ENCODE peak calls at places on chromosomes 4 and X, in ten cellular contexts. One of them, this sample, is unnamed.
A peak's percentile ranks its signal among the peaks of the same experiment; 100 is the strongest.

GRCh38 chrX:56726609-56727008 is 2.4 kb upstream of the NBDY start:
- DNase-seq in cardiac muscle cell: peak; percentile 46
- DNase-seq in SK-N-MC: no peak
- DNase-seq in transverse colon: no peak
- DNase-seq in caudate nucleus: no peak
- DNase-seq in neural progenitor cell: peak; percentile 52
- DNase-seq in tibial artery: no peak
- DNase-seq in CD8-positive, alpha-beta T cell: no peak
- DNase-seq in fibroblast of lung: peak; percentile 64
- DNase-seq in right lobe of liver: no peak
- DNase-seq in this sample: no peak

GRCh38 chrX:69323786-69324720 is 158.8 kb upstream of the PJA1 start:
- DNase-seq in cardiac muscle cell: no peak
- DNase-seq in SK-N-MC: no peak
- DNase-seq in transverse colon: no peak
- DNase-seq in caudate nucleus: no peak
- DNase-seq in neural progenitor cell: peak; percentile 25
- DNase-seq in tibial artery: no peak
- DNase-seq in CD8-positive, alpha-beta T cell: no peak
- DNase-seq in fibroblast of lung: no peak
- DNase-seq in right lobe of liver: no peak
- DNase-seq in this sample: no peak

GRCh38 chr4:42736538-42736937 is 79.6 kb upstream of the ATP8A1 start:
- DNase-seq in cardiac muscle cell: no peak
- DNase-seq in SK-N-MC: no peak
- DNase-seq in transverse colon: no peak
- DNase-seq in caudate nucleus: no peak
- DNase-seq in neural progenitor cell: no peak
- DNase-seq in tibial artery: no peak
- DNase-seq in CD8-positive, alpha-beta T cell: no peak
- DNase-seq in fibroblast of lung: no peak
- DNase-seq in right lobe of liver: no peak
- DNase-seq in this sample: no peak

GRCh38 chr4:153641532-153641931 is 42.5 kb upstream of the TLR2 start:
- DNase-seq in cardiac muscle cell: no peak
- DNase-seq in SK-N-MC: no peak
- DNase-seq in transverse colon: no peak
- DNase-seq in caudate nucleus: no peak
- DNase-seq in neural progenitor cell: no peak
- DNase-seq in tibial artery: no peak
- DNase-seq in CD8-positive, alpha-beta T cell: no peak
- DNase-seq in fibroblast of lung: no peak
- DNase-seq in right lobe of liver: no peak
- DNase-seq in this sample: no peak

GRCh38 chr4:187363453-187363852 is 632.1 kb upstream of the ZFP42 start:
- DNase-seq in cardiac muscle cell: no peak
- DNase-seq in SK-N-MC: no peak
- DNase-seq in transverse colon: no peak
- DNase-seq in caudate nucleus: no peak
- DNase-seq in neural progenitor cell: peak; percentile 4
- DNase-seq in tibial artery: no peak
- DNase-seq in CD8-positive, alpha-beta T cell: no peak
- DNase-seq in fibroblast of lung: no peak
- DNase-seq in right lobe of liver: no peak
- DNase-seq in this sample: no peak

GRCh38 chr4:179225594-179225993 is 1783.4 kb upstream of the AGA start:
- DNase-seq in cardiac muscle cell: no peak
- DNase-seq in SK-N-MC: no peak
- DNase-seq in transverse colon: no peak
- DNase-seq in caudate nucleus: no peak
- DNase-seq in neural progenitor cell: no peak
- DNase-seq in tibial artery: no peak
- DNase-seq in CD8-positive, alpha-beta T cell: no peak
- DNase-seq in fibroblast of lung: peak; percentile 28
- DNase-seq in right lobe of liver: no peak
- DNase-seq in this sample: no peak

GRCh38 chrX:32045149-32045548 is 973.3 kb upstream of the FTHL17 start:
- DNase-seq in cardiac muscle cell: no peak
- DNase-seq in SK-N-MC: no peak
- DNase-seq in transverse colon: no peak
- DNase-seq in caudate nucleus: no peak
- DNase-seq in neural progenitor cell: no peak
- DNase-seq in tibial artery: no peak
- DNase-seq in CD8-positive, alpha-beta T cell: no peak
- DNase-seq in fibroblast of lung: no peak
- DNase-seq in right lobe of liver: no peak
- DNase-seq in this sample: no peak

GRCh38 chrX:147476008-147476407 is 435.7 kb upstream of the FMR1 start:
- DNase-seq in cardiac muscle cell: peak; percentile 23
- DNase-seq in SK-N-MC: peak; percentile 1
- DNase-seq in transverse colon: peak; percentile 7
- DNase-seq in caudate nucleus: no peak
- DNase-seq in neural progenitor cell: peak; percentile 50
- DNase-seq in tibial artery: no peak
- DNase-seq in CD8-positive, alpha-beta T cell: no peak
- DNase-seq in fibroblast of lung: no peak
- DNase-seq in right lobe of liver: no peak
- DNase-seq in this sample: no peak

GRCh38 chr4:95288552-95288951 is 260.2 kb downstream of the UNC5C start:
- DNase-seq in cardiac muscle cell: no peak
- DNase-seq in SK-N-MC: no peak
- DNase-seq in transverse colon: no peak
- DNase-seq in caudate nucleus: no peak
- DNase-seq in neural progenitor cell: no peak
- DNase-seq in tibial artery: no peak
- DNase-seq in CD8-positive, alpha-beta T cell: no peak
- DNase-seq in fibroblast of lung: no peak
- DNase-seq in right lobe of liver: no peak
- DNase-seq in this sample: no peak

DNA sequence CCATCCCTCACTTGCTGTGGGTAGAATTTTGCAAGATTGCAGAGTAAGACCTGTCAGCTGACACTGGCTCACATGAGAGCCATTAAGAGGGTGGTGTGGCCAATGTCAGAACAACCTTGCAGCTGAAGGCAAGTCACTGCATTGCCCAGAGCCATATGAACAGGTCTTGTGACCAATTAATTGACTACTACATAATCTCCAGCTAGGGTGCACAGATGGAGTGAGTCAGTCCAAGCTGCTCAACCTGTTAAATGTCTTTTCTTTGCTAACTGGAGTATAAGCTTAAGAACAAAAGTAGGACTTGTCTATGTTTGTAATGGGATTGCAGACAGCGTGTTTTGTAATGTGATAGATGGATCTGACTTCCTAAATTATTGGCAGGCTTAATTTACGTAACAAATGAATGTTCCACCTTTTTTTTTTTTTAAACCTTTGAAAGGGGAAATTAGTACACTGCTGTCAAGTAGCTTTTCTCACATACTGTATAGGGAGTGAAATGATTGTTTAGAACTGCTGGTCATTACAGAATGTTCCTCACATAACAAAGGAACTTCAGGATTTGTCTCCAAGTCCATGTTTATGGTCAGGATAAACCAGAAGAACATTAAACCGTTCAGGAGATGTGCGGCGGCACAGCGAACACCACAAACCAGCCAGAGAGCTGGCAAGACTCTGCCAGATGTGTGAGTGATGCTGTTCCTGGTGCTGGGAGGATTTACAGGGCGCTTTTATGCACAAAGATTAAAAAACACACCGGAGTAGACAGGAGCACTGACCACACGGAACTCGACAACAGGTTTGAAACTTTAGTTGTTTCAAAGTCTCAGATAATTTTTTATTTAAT is 37.0 kb downstream of the FNIP2 start:
- DNase-seq in cardiac muscle cell: peak; percentile 86
- DNase-seq in SK-N-MC: no peak
- DNase-seq in transverse colon: no peak
- DNase-seq in caudate nucleus: no peak
- DNase-seq in neural progenitor cell: no peak
- DNase-seq in tibial artery: no peak
- DNase-seq in CD8-positive, alpha-beta T cell: no peak
- DNase-seq in fibroblast of lung: no peak
- DNase-seq in right lobe of liver: no peak
- DNase-seq in this sample: peak; percentile 94
- H3K27ac ChIP-seq in cardiac muscle cell: peak overlapping the region; percentile 99
- H3K27ac ChIP-seq in SK-N-MC: no peak overlapping the region
- H3K27ac ChIP-seq in transverse colon: peak overlapping the region; percentile 33
- H3K27ac ChIP-seq in caudate nucleus: no peak overlapping the region
- H3K27ac ChIP-seq in neural progenitor cell: no peak overlapping the region
- H3K27ac ChIP-seq in tibial artery: no peak overlapping the region
- H3K27ac ChIP-seq in CD8-positive, alpha-beta T cell: no peak overlapping the region
- H3K27ac ChIP-seq in fibroblast of lung: no peak overlapping the region
- H3K27ac ChIP-seq in right lobe of liver: no peak overlapping the region
- H3K27ac ChIP-seq in this sample: peak overlapping the region; percentile 56

GRCh38 chr4:185290018-185290607 is 80.7 kb downstream of the SNX25 start:
- DNase-seq in cardiac muscle cell: no peak
- DNase-seq in SK-N-MC: no peak
- DNase-seq in transverse colon: no peak
- DNase-seq in caudate nucleus: no peak
- DNase-seq in neural progenitor cell: no peak
- DNase-seq in tibial artery: no peak
- DNase-seq in CD8-positive, alpha-beta T cell: no peak
- DNase-seq in fibroblast of lung: no peak
- DNase-seq in right lobe of liver: no peak
- DNase-seq in this sample: no peak

GRCh38 chr4:185286571-185286970 is 77.2 kb downstream of the SNX25 start:
- DNase-seq in cardiac muscle cell: no peak
- DNase-seq in SK-N-MC: no peak
- DNase-seq in transverse colon: no peak
- DNase-seq in caudate nucleus: no peak
- DNase-seq in neural progenitor cell: no peak
- DNase-seq in tibial artery: no peak
- DNase-seq in CD8-positive, alpha-beta T cell: no peak
- DNase-seq in fibroblast of lung: no peak
- DNase-seq in right lobe of liver: no peak
- DNase-seq in this sample: no peak

GRCh38 chr4:185285632-185286393 is 76.4 kb downstream of the SNX25 start:
- DNase-seq in cardiac muscle cell: no peak
- DNase-seq in SK-N-MC: no peak
- DNase-seq in transverse colon: no peak
- DNase-seq in caudate nucleus: no peak
- DNase-seq in neural progenitor cell: no peak
- DNase-seq in tibial artery: no peak
- DNase-seq in CD8-positive, alpha-beta T cell: no peak
- DNase-seq in fibroblast of lung: no peak
- DNase-seq in right lobe of liver: no peak
- DNase-seq in this sample: no peak

GRCh38 chr4:185293202-185293601 is 83.8 kb downstream of the SNX25 start:
- DNase-seq in cardiac muscle cell: no peak
- DNase-seq in SK-N-MC: no peak
- DNase-seq in transverse colon: no peak
- DNase-seq in caudate nucleus: no peak
- DNase-seq in neural progenitor cell: no peak
- DNase-seq in tibial artery: no peak
- DNase-seq in CD8-positive, alpha-beta T cell: no peak
- DNase-seq in fibroblast of lung: no peak
- DNase-seq in right lobe of liver: no peak
- DNase-seq in this sample: no peak

GRCh38 chr4:185290656-185291055 is 81.3 kb downstream of the SNX25 start:
- DNase-seq in cardiac muscle cell: no peak
- DNase-seq in SK-N-MC: no peak
- DNase-seq in transverse colon: no peak
- DNase-seq in caudate nucleus: no peak
- DNase-seq in neural progenitor cell: no peak
- DNase-seq in tibial artery: no peak
- DNase-seq in CD8-positive, alpha-beta T cell: no peak
- DNase-seq in fibroblast of lung: no peak
- DNase-seq in right lobe of liver: no peak
- DNase-seq in this sample: no peak
- H3K27ac ChIP-seq in cardiac muscle cell: peak overlapping the region; percentile 75
- H3K27ac ChIP-seq in SK-N-MC: no peak overlapping the region
- H3K27ac ChIP-seq in transverse colon: no peak overlapping the region
- H3K27ac ChIP-seq in caudate nucleus: no peak overlapping the region
- H3K27ac ChIP-seq in neural progenitor cell: no peak overlapping the region
- H3K27ac ChIP-seq in tibial artery: no peak overlapping the region
- H3K27ac ChIP-seq in CD8-positive, alpha-beta T cell: no peak overlapping the region
- H3K27ac ChIP-seq in fibroblast of lung: no peak overlapping the region
- H3K27ac ChIP-seq in right lobe of liver: no peak overlapping the region
- H3K27ac ChIP-seq in this sample: no peak overlapping the region

DNA sequence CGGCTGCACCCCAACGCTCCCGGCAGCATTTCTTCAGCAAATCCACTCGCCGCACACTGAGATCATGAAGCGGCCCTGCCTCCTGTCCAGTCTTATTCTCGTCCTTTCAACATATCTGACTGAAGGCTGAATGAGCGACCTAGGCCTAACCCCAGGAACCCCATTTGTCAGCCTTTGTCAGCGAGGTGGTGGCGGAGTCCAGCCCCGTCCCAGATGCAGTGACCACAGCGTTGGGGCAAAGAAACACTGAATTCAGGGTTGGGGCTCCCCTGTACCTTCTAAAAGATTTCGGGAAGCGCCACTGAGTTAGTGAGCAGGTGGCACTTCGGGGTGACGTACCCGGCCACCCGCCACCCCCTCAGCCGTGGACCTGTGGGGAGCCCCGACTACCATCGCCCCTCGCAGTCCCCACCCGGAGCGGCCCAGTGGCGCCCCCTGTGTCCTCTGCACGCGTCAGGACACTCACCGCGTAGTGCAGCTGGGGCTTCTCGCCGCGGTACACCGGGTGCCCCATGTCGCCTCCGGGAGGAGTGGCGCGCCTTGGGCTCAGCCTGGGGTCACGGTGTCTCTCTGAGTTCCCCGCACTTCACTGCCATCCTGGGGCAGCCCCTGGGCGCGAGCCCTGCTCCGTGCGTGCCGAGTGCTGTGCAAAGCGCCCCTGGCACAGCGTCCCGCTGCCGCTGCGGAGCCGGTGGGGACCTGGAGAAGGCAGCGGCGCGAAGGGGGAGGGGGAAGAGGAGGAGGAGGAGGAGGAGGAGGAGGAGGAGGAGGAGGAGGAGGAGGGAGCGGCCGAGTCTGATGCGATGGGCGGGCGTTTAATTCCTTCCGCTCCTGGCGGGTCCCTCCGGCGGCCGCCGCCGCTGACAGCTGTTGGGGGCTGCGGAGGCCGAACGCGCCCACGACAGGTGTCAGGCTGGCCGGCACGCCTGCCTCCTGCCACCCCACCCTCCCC is 134.1 kb downstream of the AMELX start:
- DNase-seq in cardiac muscle cell: peak; percentile 6
- DNase-seq in SK-N-MC: no peak
- DNase-seq in transverse colon: peak; percentile 50
- DNase-seq in caudate nucleus: peak; percentile 0
- DNase-seq in neural progenitor cell: peak; percentile 55
- DNase-seq in tibial artery: peak; percentile 77
- DNase-seq in CD8-positive, alpha-beta T cell: no peak
- DNase-seq in fibroblast of lung: peak; percentile 44
- DNase-seq in right lobe of liver: peak; percentile 33
- DNase-seq in this sample: no peak
- H3K27ac ChIP-seq in cardiac muscle cell: no peak overlapping the region
- H3K27ac ChIP-seq in SK-N-MC: no peak overlapping the region
- H3K27ac ChIP-seq in transverse colon: peak overlapping the region; percentile 77
- H3K27ac ChIP-seq in caudate nucleus: peak overlapping the region; percentile 8
- H3K27ac ChIP-seq in neural progenitor cell: no peak overlapping the region
- H3K27ac ChIP-seq in tibial artery: peak overlapping the region; percentile 71
- H3K27ac ChIP-seq in CD8-positive, alpha-beta T cell: no peak overlapping the region
- H3K27ac ChIP-seq in fibroblast of lung: peak overlapping the region; percentile 55
- H3K27ac ChIP-seq in right lobe of liver: no peak overlapping the region
- H3K27ac ChIP-seq in this sample: no peak overlapping the region

DNA sequence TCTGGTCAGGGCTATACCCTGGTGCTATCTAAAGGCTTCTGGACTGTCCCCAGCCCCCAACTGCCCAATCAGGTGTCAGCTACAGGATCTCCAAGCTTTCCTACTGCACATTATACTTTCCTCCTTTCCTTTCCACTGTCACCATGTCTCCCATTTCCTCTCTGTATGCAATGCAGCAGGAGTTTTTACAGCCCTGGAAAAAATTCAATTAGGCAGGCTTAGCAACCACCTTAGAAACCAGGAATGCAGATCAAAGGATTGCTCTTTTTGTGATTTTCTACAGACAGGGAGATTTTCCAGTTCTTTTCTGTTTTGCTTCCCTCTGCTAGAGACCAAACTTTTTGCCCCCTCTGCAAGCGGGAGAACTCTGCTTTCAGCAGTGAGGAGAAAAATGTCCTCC is 6.0 kb upstream of the NAF1 start:
- DNase-seq in cardiac muscle cell: no peak
- DNase-seq in SK-N-MC: no peak
- DNase-seq in transverse colon: no peak
- DNase-seq in caudate nucleus: no peak
- DNase-seq in neural progenitor cell: peak; percentile 62
- DNase-seq in tibial artery: no peak
- DNase-seq in CD8-positive, alpha-beta T cell: no peak
- DNase-seq in fibroblast of lung: no peak
- DNase-seq in right lobe of liver: no peak
- DNase-seq in this sample: no peak
- H3K27ac ChIP-seq in cardiac muscle cell: no peak overlapping the region
- H3K27ac ChIP-seq in SK-N-MC: no peak overlapping the region
- H3K27ac ChIP-seq in transverse colon: no peak overlapping the region
- H3K27ac ChIP-seq in caudate nucleus: no peak overlapping the region
- H3K27ac ChIP-seq in neural progenitor cell: no peak overlapping the region
- H3K27ac ChIP-seq in tibial artery: no peak overlapping the region
- H3K27ac ChIP-seq in CD8-positive, alpha-beta T cell: no peak overlapping the region
- H3K27ac ChIP-seq in fibroblast of lung: no peak overlapping the region
- H3K27ac ChIP-seq in right lobe of liver: no peak overlapping the region
- H3K27ac ChIP-seq in this sample: no peak overlapping the region